ENCODE peak calls at places on chromosomes 12 and 14, in ten cellular contexts. O is Peyer's patch; I is GF-D8; X is stimulated activated effector memory CD8-positive, alpha-beta T cell treated with anti-CD3 and anti-CD28 coated beads, Interleukin-12 subunit alpha, Interleukin-12 subunit beta, amount 100 ng/mL, for 72 hours; H is cerebellar cortex; Q is HS-5; B is ELR; E is stimulated activated CD4-positive, alpha-beta T cell treated with anti-CD3 and anti-CD28 coated beads, Interleukin-12 subunit alpha, Interleukin-12 subunit beta, amount 100 ng/mL, for 4 hours; Y is EL; S is activated CD4-positive, alpha-beta T cell treated with anti-CD3 and anti-CD28 coated beads for 1 hour. K is an unnamed sample.
A peak's percentile ranks its signal among the peaks of the same experiment; 100 is the strongest.

GRCh38 chr14:89378119-89378518 is 38.9 kb downstream of the FOXN3 start:
- DNase-seq in O (no peak), Q (no peak), E (peak; percentile 23), X (no peak), Y (peak; percentile 65), H (peak; percentile 53), I (no peak), S (no peak), B (peak; percentile 50), K (peak; percentile 61)

GRCh38 chr14:96001866-96002510 is 37.2 kb upstream of the C14orf132 start:
- DNase-seq in B (peak; percentile 20), Q (no peak), S (no peak), X (no peak), E (no peak), O (no peak), I (no peak), Y (peak; percentile 15), H (no peak), K (no peak)

GRCh38 chr12:107992870-107993451 is 136.1 kb upstream of the WSCD2 start:
- DNase-seq in H (peak; percentile 38), O (no peak), X (no peak), S (no peak), Y (peak; percentile 29), Q (peak; percentile 6), E (no peak), I (no peak), B (peak; percentile 60), K (peak; percentile 34)

GRCh38 chr14:30875788-30876053 is 1.4 kb downstream of the COCH start:
- DNase-seq in B (no peak), Y (no peak), S (no peak), O (no peak), X (no peak), E (no peak), I (no peak), Q (no peak), H (no peak), K (no peak)

GRCh38 chr12:13250416-13250815 is 53.9 kb downstream of the EMP1 start:
- DNase-seq in X (no peak), O (no peak), Y (peak; percentile 75), B (peak; percentile 91), I (no peak), E (no peak), H (peak; percentile 46), S (no peak), Q (peak; percentile 58), K (no peak)

GRCh38 chr14:94617366-94617941 is 5.3 kb downstream of the SERPINA3 start:
- DNase-seq in Y (no peak), E (no peak), B (no peak), Q (no peak), S (no peak), H (no peak), X (no peak), O (no peak), I (no peak), K (no peak)

GRCh38 chr12:95237315-95237714 is 19.7 kb downstream of the VEZT start:
- DNase-seq in X (no peak), I (no peak), H (no peak), O (no peak), Q (no peak), S (no peak), B (no peak), E (no peak), Y (no peak), K (no peak)

GRCh38 chr12:24048446-24048845 is 99.0 kb upstream of the SOX5 start:
- DNase-seq in S (no peak), B (no peak), Q (no peak), I (no peak), O (no peak), E (no peak), X (no peak), Y (no peak), H (no peak), K (no peak)

GRCh38 chr12:121330692-121331091 is 21.5 kb downstream of the ANAPC5 start:
- DNase-seq in Y (no peak), X (no peak), E (no peak), Q (no peak), B (no peak), H (no peak), I (no peak), O (no peak), S (no peak), K (no peak)

GRCh38 chr12:91249059-91250055 is 66.7 kb upstream of the DCN start:
- DNase-seq in X (no peak), B (no peak), H (no peak), Q (no peak), S (no peak), E (no peak), O (no peak), Y (no peak), I (no peak), K (no peak)

GRCh38 chr14:92712654-92713051 is 35.8 kb downstream of the LGMN start:
- DNase-seq in H (peak; percentile 71), Y (no peak), Q (no peak), O (no peak), I (no peak), B (no peak), X (no peak), E (no peak), S (no peak), K (peak; percentile 82)

GRCh38 chr12:111728795-111729194 is 37.9 kb upstream of the ALDH2 start:
- DNase-seq in O (no peak), E (no peak), B (no peak), Y (no peak), S (no peak), X (no peak), H (no peak), Q (no peak), I (no peak), K (no peak)

GRCh38 chr12:6868211-6869048 is 1.1 kb downstream of the TPI1 start:
- DNase-seq in I (no peak), S (no peak), Y (peak; percentile 28), E (no peak), X (no peak), H (peak; percentile 31), B (peak; percentile 56), O (no peak), Q (no peak), K (no peak)

GRCh38 chr12:2295941-2296461 is 243.2 kb downstream of the CACNA1C start:
- DNase-seq in E (no peak), B (peak; percentile 92), S (no peak), H (peak; percentile 61), X (no peak), I (no peak), O (no peak), Q (peak; percentile 66), Y (peak; percentile 82), K (peak; percentile 69)

GRCh38 chr12:6943387-6943718 is 263 bp upstream of the RNU7-1 start:
- DNase-seq in E (peak; percentile 65), S (peak; percentile 61), I (no peak), Q (no peak), X (no peak), B (peak; percentile 95), O (peak; percentile 71), H (peak; percentile 99), Y (peak; percentile 90), K (peak; percentile 98)

GRCh38 chr14:77470192-77470870 is 12.4 kb downstream of the AHSA1 start:
- DNase-seq in I (no peak), E (no peak), H (no peak), Q (no peak), X (no peak), S (no peak), Y (no peak), O (no peak), B (no peak), K (no peak)

GRCh38 chr12:15808250-15808971 is 19.2 kb upstream of the EPS8 start:
- DNase-seq in E (no peak), H (no peak), X (no peak), S (no peak), O (no peak), Q (no peak), Y (peak; percentile 25), I (no peak), B (no peak), K (no peak)

GRCh38 chr12:70449074-70449757 is 83.1 kb downstream of the KCNMB4 start:
- DNase-seq in Y (peak; percentile 26), H (no peak), X (no peak), E (no peak), S (no peak), Q (no peak), B (peak; percentile 18), O (no peak), I (no peak), K (no peak)

GRCh38 chr12:92784356-92784755 is 81.6 kb downstream of the PLEKHG7 start:
- DNase-seq in Q (no peak), I (no peak), B (no peak), Y (peak; percentile 13), E (no peak), X (no peak), S (no peak), O (no peak), H (no peak), K (no peak)

GRCh38 chr14:73452341-73453191 is 5.8 kb downstream of the NUMB start:
- DNase-seq in H (peak; percentile 22), S (no peak), Q (peak; percentile 73), B (peak; percentile 91), I (peak; percentile 13), X (no peak), O (no peak), Y (peak; percentile 91), E (no peak), K (no peak)

GRCh38 chr14:56474419-56475022 is 105.1 kb upstream of the TMEM260 start:
- DNase-seq in B (peak; percentile 50), Y (peak; percentile 35), E (no peak), O (no peak), S (no peak), H (peak; percentile 66), I (no peak), Q (peak; percentile 5), X (no peak), K (peak; percentile 68)

GRCh38 chr14:61528591-61529021 is 166.7 kb upstream of the HIF1A start:
- DNase-seq in Q (peak; percentile 81), E (no peak), S (no peak), Y (peak; percentile 95), I (no peak), B (peak; percentile 94), O (no peak), X (peak; percentile 39), H (no peak), K (no peak)

GRCh38 chr12:112577473-112578334 is 159.0 kb downstream of the PTPN11 start:
- DNase-seq in Y (no peak), I (no peak), Q (no peak), H (no peak), X (no peak), E (no peak), O (no peak), B (no peak), S (no peak), K (no peak)

GRCh38 chr12:108642899-108643654 is 9.4 kb upstream of the SELPLG start:
- DNase-seq in I (no peak), Y (no peak), Q (no peak), E (no peak), H (no peak), B (no peak), S (no peak), X (no peak), O (no peak), K (no peak)

GRCh38 chr12:6295187-6295811 is 15.2 kb upstream of the PLEKHG6 start:
- DNase-seq in E (no peak), Q (no peak), H (no peak), X (no peak), I (no peak), O (peak; percentile 82), Y (peak; percentile 70), B (peak; percentile 92), S (no peak), K (no peak)

GRCh38 chr14:72830786-72831583 is 62.9 kb downstream of the DPF3 start:
- DNase-seq in H (peak; percentile 40), Y (no peak), I (no peak), X (no peak), B (no peak), Q (no peak), S (no peak), O (peak; percentile 72), E (no peak), K (peak; percentile 56)

GRCh38 chr14:39492267-39492666 is 60.0 kb upstream of the FBXO33 start:
- DNase-seq in S (no peak), X (no peak), Y (peak; percentile 87), B (peak; percentile 87), H (no peak), Q (peak; percentile 84), E (no peak), I (no peak), O (no peak), K (no peak)

GRCh38 chr12:54390176-54390667 is 5.7 kb upstream of the ZNF385A start:
- DNase-seq in E (no peak), Y (no peak), S (no peak), O (no peak), X (no peak), B (no peak), I (no peak), Q (no peak), H (no peak), K (no peak)

K was measured in G401.